ENCODE peak calls at places on chromosome 13, in four cellular contexts. R, O, M and J are unnamed samples. For H3K36me3, the result is how much of the 10 kb centered on the place peaks cover.

GRCh38 chr13:102798653-102799543 is at the start of the genes BIVM and POGLUT2:
- DNase-seq in R (peak), M (peak), O (peak), J (peak)

GRCh38 chr13:110628477-110628793 is 13.1 kb downstream of the NAXD start:
- DNase-seq in O (no peak), R (no peak), M (peak), J (peak)

GRCh38 chr13:110010433-110011135 is 224.2 kb upstream of the IRS2 start:
- DNase-seq in O (no peak), M (peak), R (no peak), J (no peak)

GRCh38 chr13:77379508-77379907 is 52.6 kb upstream of the MYCBP2 start:
- DNase-seq in O (no peak), R (no peak), M (no peak), J (no peak)

GRCh38 chr13:106291006-106291405 is 244.5 kb downstream of the EFNB2 start:
- DNase-seq in O (no peak), M (peak), R (no peak), J (no peak)

GRCh38 chr13:114260818-114261217 is 20.6 kb upstream of the UPF3A start:
- DNase-seq in O (no peak), M (no peak), R (no peak), J (no peak)

GRCh38 chr13:57624565-57625435 is 6.7 kb upstream of the PCDH17 start:
- DNase-seq in M (peak), R (peak), O (no peak), J (peak)

GRCh38 chr13:73598021-73598712 is 536.0 kb downstream of the KLF12 start:
- DNase-seq in O (no peak), M (peak), R (no peak), J (peak)

GRCh38 chr13:39047560-39047959 is 9.3 kb downstream of the NHLRC3 start:
- DNase-seq in O (peak), M (no peak), R (no peak), J (peak)

GRCh38 chr13:93814658-93815057 is 588.1 kb downstream of the GPC6 start:
- DNase-seq in O (no peak), M (no peak), R (no peak), J (no peak)

GRCh38 chr13:60397693-60398437 is 845 bp downstream of the TDRD3 start:
- DNase-seq in R (peak), O (no peak), M (peak), J (peak)

GRCh38 chr13:21637296-21637695 is 33.3 kb upstream of the MICU2 start:
- DNase-seq in R (no peak), O (no peak), M (no peak), J (no peak)

GRCh38 chr13:40137400-40137799 is 481.9 kb downstream of the COG6 start:
- DNase-seq in R (no peak), O (no peak), M (no peak), J (no peak)

GRCh38 chr13:26377038-26377437 is 123.1 kb downstream of the CDK8 start:
- DNase-seq in O (peak), M (peak), R (peak), J (no peak)

GRCh38 chr13:98478134-98479129 is 98.5 kb downstream of the STK24 start:
- DNase-seq in M (peak), R (peak), O (no peak), J (no peak)

GRCh38 chr13:104143760-104144406 is 1077.7 kb upstream of the SLC10A2 start:
- DNase-seq in O (peak), R (no peak), M (peak), J (no peak)

GRCh38 chr13:36261976-36262375 is 35.6 kb downstream of the CCDC169 start:
- DNase-seq in R (no peak), O (no peak), M (no peak), J (no peak)

GRCh38 chr13:113537205-113537604 is 46.7 kb upstream of the DCUN1D2 start:
- DNase-seq in O (no peak), R (no peak), M (no peak), J (no peak)

GRCh38 chr13:23159587-23160240 is 21.1 kb upstream of the SGCG start:
- DNase-seq in M (no peak), R (no peak), O (no peak), J (no peak)

GRCh38 chr13:99931462-99931861 is 40.1 kb downstream of the ZIC5 start:
- DNase-seq in R (no peak), M (no peak), O (no peak), J (no peak)

GRCh38 chr13:27359203-27359821 is 65.1 kb upstream of the GTF3A start:
- DNase-seq in R (peak), M (peak), O (no peak), J (peak)

GRCh38 chr13:76715043-76715442 is 171.2 kb downstream of the KCTD12 start:
- DNase-seq in R (no peak), M (no peak), O (no peak), J (no peak)

GRCh38 chr13:106089251-106089940 is 446.1 kb downstream of the EFNB2 start:
- DNase-seq in O (no peak), M (no peak), R (no peak), J (no peak)

GRCh38 chr13:61142506-61142905 is 273.1 kb downstream of the PCDH20 start:
- DNase-seq in R (no peak), O (no peak), M (no peak), J (no peak)

DNA sequence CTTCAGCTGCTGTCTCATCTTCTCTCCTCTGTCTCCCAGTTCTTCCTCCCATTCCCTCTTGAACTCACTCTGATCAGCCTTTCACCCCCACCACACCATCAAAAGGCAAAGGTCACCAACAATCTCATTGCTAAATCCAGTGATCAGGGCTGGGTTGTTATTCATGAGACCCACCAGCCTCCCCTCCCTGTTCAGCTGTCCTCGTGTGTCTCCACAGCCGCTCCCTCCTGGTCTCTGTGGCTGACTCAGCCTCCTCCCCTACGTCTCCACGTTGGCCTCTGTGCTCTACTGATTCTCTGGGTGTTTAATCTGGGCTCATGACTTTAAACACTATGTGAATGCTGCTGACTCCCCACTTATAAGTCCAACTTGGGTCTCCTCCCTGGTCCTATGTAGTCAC is 38.9 kb downstream of the PARP4 start:
- DNase-seq in O (no peak), R (no peak), M (no peak), J (no peak)
- H3K36me3 ChIP-seq in O (under half), R (half or more), M (half or more), J (under half)

DNA sequence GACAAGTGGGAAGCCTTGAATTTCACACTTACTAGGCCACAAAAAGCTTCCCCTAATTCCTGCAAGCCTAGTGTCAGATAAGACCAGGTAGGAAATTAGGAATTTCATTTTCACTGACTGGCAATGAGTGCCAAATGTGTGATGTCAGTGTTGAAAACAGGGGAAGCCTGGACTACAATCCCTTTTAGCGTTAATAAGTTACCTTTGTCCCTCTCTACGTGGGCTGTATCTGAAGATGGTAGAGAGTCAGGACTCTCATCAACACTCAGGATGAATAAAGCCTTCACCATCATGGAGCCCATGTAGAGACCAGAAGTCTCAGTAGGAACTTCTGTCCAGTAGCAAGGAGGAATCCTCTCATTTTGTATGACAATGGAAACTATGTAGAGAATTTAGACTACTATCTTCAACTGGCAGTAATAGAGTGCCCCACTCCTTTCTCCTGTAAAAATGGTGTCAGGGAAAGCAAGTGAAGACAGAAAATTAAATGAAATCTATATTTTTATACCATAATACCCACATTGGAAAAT is 324.1 kb upstream of the KLHL1 start:
- DNase-seq in M (no peak), R (no peak), O (no peak), J (no peak)
- H2BK12ac ChIP-seq in M (no peak), R (no peak), O (peak), J (no peak)

GRCh38 chr13:51385114-51385513 is 45.6 kb downstream of the SERPINE3 start:
- DNase-seq in M (no peak), O (no peak), R (no peak), J (no peak)

DNA sequence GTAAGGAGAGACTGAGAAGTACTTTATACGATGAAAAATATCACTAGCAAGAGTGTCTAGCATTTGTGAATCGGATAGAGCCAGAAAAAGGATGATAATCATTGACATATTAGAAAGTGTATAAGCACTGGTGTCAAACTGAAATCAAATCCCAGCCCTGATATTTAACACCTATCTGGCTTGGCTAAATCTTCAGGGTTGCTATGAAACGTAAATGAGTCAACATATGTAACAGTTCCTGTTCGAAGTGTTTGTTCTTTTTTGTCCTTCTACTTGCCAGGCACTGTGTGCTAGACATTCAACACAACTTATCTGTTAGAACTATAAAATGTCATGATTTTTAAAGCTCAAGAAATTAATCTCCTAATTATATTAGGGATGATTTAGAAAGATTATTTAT is 40.8 kb downstream of the SERPINE3 start:
- DNase-seq in R (no peak), O (no peak), M (no peak), J (no peak)
- H3K36me3 ChIP-seq in R (half or more), O (under half), M (under half), J (under half)

GRCh38 chr13:30362869-30363268 is 55.5 kb upstream of the KATNAL1 start:
- DNase-seq in M (no peak), O (no peak), R (no peak), J (no peak)

GRCh38 chr13:30364876-30365275 is 57.4 kb upstream of the UBE2L5 start:
- DNase-seq in M (peak), R (no peak), O (no peak), J (no peak)

GRCh38 chr13:30363725-30364124 is 56.4 kb upstream of the KATNAL1 start:
- DNase-seq in O (no peak), R (no peak), M (no peak), J (no peak)

GRCh38 chr13:30362005-30362788 is 54.8 kb upstream of the KATNAL1 start:
- DNase-seq in M (no peak), R (no peak), O (no peak), J (no peak)

GRCh38 chr13:30364133-30364532 is 56.8 kb upstream of the KATNAL1 start:
- DNase-seq in O (no peak), M (peak), R (no peak), J (no peak)
- H2BK12ac ChIP-seq in O (peak), M (peak), R (no peak), J (peak)

DNA sequence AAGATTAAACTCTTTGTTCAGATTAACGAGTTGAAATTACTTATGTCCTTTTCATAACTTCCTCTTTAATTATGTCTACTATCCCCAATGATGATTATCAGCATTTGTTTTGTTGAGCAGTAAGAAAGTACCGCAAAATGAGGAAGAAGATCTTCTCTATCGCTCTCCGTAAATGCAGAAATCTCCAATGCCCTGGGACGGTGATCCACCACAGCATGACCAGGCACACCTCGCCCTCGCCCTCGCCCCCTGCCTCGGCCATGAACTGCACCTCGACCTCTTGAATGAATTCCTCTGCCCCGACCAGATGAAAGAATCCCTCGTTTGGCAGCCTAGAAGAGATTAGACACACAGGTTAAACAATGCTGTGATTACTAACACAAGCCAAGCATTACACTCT is 69.1 kb downstream of the RBM26 start:
- DNase-seq in R (no peak), O (no peak), M (no peak), J (no peak)
- H3K36me3 ChIP-seq in R (half or more), O (under half), M (under half), J (under half)